ENCODE peak calls at places on chromosomes 11 and 22, in four cellular contexts. F is cardiac muscle cell; K is left cardiac atrium; P is central memory CD4-positive, alpha-beta T cell. M is an unnamed sample.

GRCh38 chr11:99383628-99384300 is 363.0 kb downstream of the CNTN5 start:
- DNase-seq in F (no peak), K (no peak), P (no peak), M (no peak)

GRCh38 chr11:88603499-88603898 is 266.0 kb upstream of the CTSC start:
- DNase-seq in F (no peak), K (no peak), P (no peak), M (no peak)

GRCh38 chr11:27390318-27390958 is 27.4 kb upstream of the CCDC34 start:
- DNase-seq in F (no peak), K (no peak), P (no peak), M (no peak)

GRCh38 chr11:76288166-76288978 is 82.1 kb upstream of the WNT11 start:
- DNase-seq in F (no peak), K (no peak), P (peak), M (no peak)

GRCh38 chr22:35315855-35316745 is 16.4 kb downstream of the TOM1 start:
- DNase-seq in F (no peak), K (peak), P (peak), M (peak)

GRCh38 chr11:123567466-123567865 is 87.0 kb downstream of the SCN3B start:
- DNase-seq in F (no peak), K (no peak), P (no peak), M (peak)

GRCh38 chr22:28075260-28075981 is 156.4 kb upstream of the PITPNB start:
- DNase-seq in F (no peak), K (peak), P (no peak), M (peak)

GRCh38 chr11:12862761-12863469 is 146.2 kb upstream of the RASSF10 start:
- DNase-seq in F (peak), K (peak), P (no peak), M (peak)

GRCh38 chr11:132838621-132839020 is 693.7 kb downstream of the OPCML start:
- DNase-seq in F (no peak), K (no peak), P (no peak), M (no peak)

GRCh38 chr22:41380993-41381328 is 781 bp upstream of the TEF start:
- DNase-seq in F (peak), K (peak), P (no peak), M (peak)

GRCh38 chr22:50699001-50699753 is 26.6 kb downstream of the SHANK3 start:
- DNase-seq in F (no peak), K (no peak), P (no peak), M (no peak)

GRCh38 chr11:121104223-121104831 is 3.3 kb downstream of the TECTA start:
- DNase-seq in F (no peak), K (no peak), P (no peak), M (no peak)

GRCh38 chr11:17978553-17979287 is 34.1 kb downstream of the SERGEF start:
- DNase-seq in F (peak), K (peak), P (no peak), M (peak)

GRCh38 chr11:839875-840617 is 2.3 kb downstream of the POLR2L start:
- DNase-seq in F (no peak), K (no peak), P (no peak), M (no peak)

GRCh38 chr11:119750056-119750455 is 21.1 kb upstream of the NECTIN1 start:
- DNase-seq in F (no peak), K (no peak), P (no peak), M (no peak)

GRCh38 chr11:18709414-18709813 is 10.8 kb downstream of the TMEM86A start:
- DNase-seq in F (no peak), K (no peak), P (no peak), M (no peak)

GRCh38 chr11:8988329-8989234 is 15.2 kb downstream of the NRIP3 start:
- DNase-seq in F (no peak), K (no peak), P (no peak), M (no peak)